ENCODE peak calls at places on chromosomes 12 and 14, in five cellular contexts. T is testis, L is HCT116, S is transverse colon, F is adrenal gland. U is an unnamed sample. For H3K36me3, the result is how much of the 10 kb centered on the place peaks cover.

GRCh38 chr12:48054955-48055821 is 50.7 kb downstream of the SENP1 start:
- DNase-seq in T (no peak), L (no peak), S (no peak), F (no peak), U (no peak)

GRCh38 chr14:30994681-30995620 is 30.5 kb upstream of the AP4S1 start:
- DNase-seq in T (no peak), L (no peak), S (no peak), F (no peak), U (no peak)

GRCh38 chr12:50313256-50313931 is 30.1 kb upstream of the LIMA1 start:
- DNase-seq in T (no peak), L (no peak), S (no peak), F (no peak), U (no peak)

GRCh38 chr14:86574026-86574777 is 1044.3 kb downstream of the FLRT2 start:
- DNase-seq in T (no peak), L (no peak), S (no peak), F (no peak), U (no peak)

GRCh38 chr14:23364164-23364571 is 804 bp downstream of the EFS start:
- DNase-seq in T (no peak), L (no peak), S (no peak), F (no peak), U (no peak)

GRCh38 chr12:1828863-1829262 is 8.5 kb downstream of the LRTM2 start:
- DNase-seq in T (no peak), L (no peak), S (no peak), F (no peak), U (no peak)

GRCh38 chr12:90460681-90461080 is 494.3 kb downstream of the CCER1 start:
- DNase-seq in T (no peak), L (no peak), S (no peak), F (no peak), U (no peak)

GRCh38 chr12:53187145-53187899 is 6.6 kb upstream of the CSAD start:
- DNase-seq in T (no peak), L (no peak), S (no peak), F (peak), U (no peak)

GRCh38 chr12:116354950-116355779 is 77.7 kb upstream of the MED13L start:
- DNase-seq in T (no peak), L (no peak), S (no peak), F (no peak), U (no peak)

GRCh38 chr12:79512068-79512467 is 178.7 kb downstream of the PAWR start:
- DNase-seq in T (no peak), L (no peak), S (no peak), F (no peak), U (no peak)
- TF ChIP-seq CTCF in T (no peak), L (peak), S (no peak), F (no peak), U (no peak)

DNA sequence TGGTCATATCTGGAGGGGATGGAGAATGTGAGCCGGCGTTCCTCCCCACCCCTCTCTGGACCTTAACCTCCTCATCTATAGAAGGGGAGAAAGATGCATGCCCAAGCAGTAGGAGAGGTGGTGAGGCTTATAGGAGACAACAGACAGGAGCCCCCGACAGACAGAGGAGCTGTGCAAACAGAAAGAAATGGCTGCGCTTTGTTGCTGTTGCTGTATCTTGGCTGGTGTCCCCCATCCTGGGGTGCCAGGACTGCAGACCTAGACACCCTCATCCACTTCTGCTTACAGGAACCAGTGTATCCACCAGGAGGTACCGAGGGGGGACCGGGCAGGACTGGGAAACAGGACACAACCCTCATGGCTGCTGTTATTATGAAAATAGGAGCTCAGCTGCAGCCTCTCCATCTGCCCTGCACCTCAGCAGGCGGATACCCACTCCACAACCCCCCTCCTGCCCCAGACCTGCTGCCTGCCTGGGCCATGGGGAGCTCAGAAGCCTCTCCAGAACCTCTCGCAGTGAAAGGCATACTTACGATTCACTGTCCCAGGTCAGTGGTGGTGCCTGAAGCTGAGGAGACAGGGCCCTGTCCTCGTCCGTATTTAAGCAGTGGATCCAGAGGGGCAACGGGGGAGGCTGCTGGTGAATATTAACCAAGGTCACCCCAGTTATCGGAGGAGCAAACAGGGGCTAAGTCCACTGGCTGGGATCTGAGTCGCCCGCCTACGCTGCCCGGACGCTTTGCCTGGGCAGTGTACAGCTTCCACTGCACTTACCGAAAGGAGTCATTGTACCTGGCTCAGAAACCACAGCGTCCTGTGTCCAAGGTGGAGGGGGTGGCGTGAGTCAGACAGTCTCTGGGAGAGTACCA is at the start of gene SERPINA1:
- DNase-seq in T (no peak), L (no peak), S (no peak), F (no peak), U (no peak)
- TF ChIP-seq POLR2A in T (no peak), L (no peak), S (no peak), F (no peak), U (no peak)

GRCh38 chr14:52002542-52002941 is 13.2 kb downstream of the RTRAF start:
- DNase-seq in T (no peak), L (no peak), S (no peak), F (no peak), U (no peak)
- H3K36me3 ChIP-seq in T (under half), L (half or more), S (under half), F (under half), U (half or more)

GRCh38 chr14:103905861-103906456 is 22.3 kb upstream of the TDRD9 start:
- DNase-seq in T (no peak), L (no peak), S (no peak), F (no peak), U (no peak)
- TF ChIP-seq CTCF in T (no peak), L (no peak), S (no peak), F (no peak), U (no peak)

DNA sequence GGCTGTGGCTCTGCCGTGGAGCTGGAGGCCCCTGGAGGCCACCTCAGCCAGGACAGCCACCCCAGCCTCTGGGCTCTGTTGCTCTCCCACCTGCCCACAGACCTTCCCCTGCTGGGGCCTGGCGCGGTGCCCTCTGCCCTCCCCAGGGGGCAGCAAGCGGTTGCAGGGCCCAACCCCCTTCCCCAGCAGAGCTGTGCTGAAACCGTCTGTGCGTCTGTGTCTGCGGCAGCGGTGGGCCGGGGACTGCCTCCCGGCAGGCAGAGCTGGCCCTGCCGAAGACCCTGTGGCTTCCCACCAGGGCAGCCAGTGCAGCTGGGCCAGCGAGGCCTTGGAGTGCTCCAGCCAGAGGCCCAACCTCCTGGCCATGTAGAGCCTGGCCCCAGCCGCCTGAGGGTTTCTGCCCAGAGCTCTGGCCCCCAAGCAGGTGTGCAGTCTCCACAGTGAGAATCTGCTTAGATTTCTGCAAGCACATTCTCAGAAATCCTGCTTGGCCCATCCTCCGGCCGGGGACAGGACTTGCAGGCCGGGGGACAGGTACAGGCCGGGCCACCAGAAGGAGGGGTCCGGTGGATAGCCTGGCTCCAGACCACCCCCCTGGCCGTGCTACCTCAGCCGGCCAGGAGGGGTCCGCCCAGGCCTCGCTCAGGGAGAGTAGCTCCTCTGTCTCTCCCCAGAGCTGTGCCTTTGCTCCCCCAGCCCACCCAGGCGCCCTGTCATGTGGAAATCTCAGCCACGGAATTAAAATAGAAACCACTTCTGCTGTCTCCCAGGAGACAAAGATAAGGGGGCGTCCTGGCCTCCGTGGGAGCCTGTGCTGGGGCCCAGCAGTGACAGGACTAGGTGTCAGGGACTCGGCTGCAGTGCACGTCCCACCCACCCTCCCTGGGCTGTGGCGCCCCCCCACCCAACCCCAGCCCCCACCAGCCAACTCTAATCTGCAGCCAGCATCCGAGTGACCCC is 3.5 kb upstream of the CRIP2 start:
- DNase-seq in T (no peak), L (no peak), S (no peak), F (no peak), U (no peak)
- TF ChIP-seq POLR2A in T (no peak), L (no peak), S (no peak), F (no peak), U (no peak)